ENCODE peak calls at places on chromosome 9, in five cellular contexts. H is esophagus squamous epithelium, Z is uterus, S is ovary, U is right lobe of liver. M is an unnamed sample.

GRCh38 chr9:138057726-138058125 is 180.1 kb downstream of the CACNA1B start:
- DNase-seq in H (no peak), Z (no peak), S (no peak), U (no peak), M (no peak)

GRCh38 chr9:133950206-133950915 is 41.8 kb downstream of the VAV2 start:
- DNase-seq in H (no peak), Z (no peak), S (no peak), U (peak; percentile 17), M (no peak)

GRCh38 chr9:33044162-33044673 is 19.1 kb downstream of the DNAJA1 start:
- DNase-seq in H (peak; percentile 27), Z (peak; percentile 83), S (peak; percentile 80), U (peak; percentile 86), M (peak; percentile 79)

GRCh38 chr9:15104826-15105420 is 194.7 kb upstream of the FREM1 start:
- DNase-seq in H (no peak), Z (no peak), S (no peak), U (no peak), M (no peak)

GRCh38 chr9:137709411-137710101 is 90.8 kb downstream of the EHMT1 start:
- DNase-seq in H (no peak), Z (no peak), S (no peak), U (no peak), M (no peak)

GRCh38 chr9:109117856-109118801 is 1.6 kb downstream of the TMEM245 start:
- DNase-seq in H (no peak), Z (peak; percentile 36), S (no peak), U (peak; percentile 45), M (no peak)

GRCh38 chr9:83981126-83981871 is 694 bp downstream of the RMI1 start:
- DNase-seq in H (no peak), Z (no peak), S (no peak), U (no peak), M (no peak)

GRCh38 chr9:119003218-119003617 is 366.0 kb downstream of the BRINP1 start:
- DNase-seq in H (no peak), Z (no peak), S (no peak), U (no peak), M (no peak)

GRCh38 chr9:78666818-78667429 is 370.0 kb downstream of the PSAT1 start:
- DNase-seq in H (no peak), Z (no peak), S (no peak), U (no peak), M (no peak)

GRCh38 chr9:2017459-2018161 is 2.5 kb downstream of the SMARCA2 start:
- DNase-seq in H (peak; percentile 62), Z (peak; percentile 70), S (peak; percentile 79), U (peak; percentile 83), M (peak; percentile 61)

GRCh38 chr9:12774861-12775367 is at the start of gene LURAP1L:
- DNase-seq in H (no peak), Z (peak; percentile 42), S (peak; percentile 28), U (peak; percentile 36), M (peak; percentile 55)

DNA sequence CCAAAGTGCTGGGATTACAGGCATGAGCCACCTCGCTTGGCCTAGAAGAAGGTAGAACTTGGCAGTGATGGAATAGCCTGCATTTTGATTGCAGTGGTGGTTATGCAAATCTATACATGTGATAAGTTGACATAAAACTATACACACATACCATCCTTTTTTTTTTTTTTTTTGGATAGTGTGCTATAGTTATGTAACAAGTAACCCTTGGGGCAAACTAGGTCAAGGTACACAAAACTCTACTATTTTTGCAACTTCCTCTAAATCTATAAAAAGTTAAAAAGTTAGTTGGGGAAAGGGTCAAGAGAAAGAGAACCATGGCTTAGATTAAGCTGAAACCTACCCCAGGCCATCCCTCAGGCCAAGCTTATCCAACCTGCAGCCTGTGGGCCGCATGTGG is 11.1 kb downstream of the TRIM14 start:
- DNase-seq in H (no peak), Z (no peak), S (no peak), U (no peak), M (no peak)
- H3K4me1 ChIP-seq in H (peaks cover 39% of the 10 kb centered on the region), Z (no peaks in the 10 kb centered on the region), S (no peaks in the 10 kb centered on the region), U (no peaks in the 10 kb centered on the region), M (no peaks in the 10 kb centered on the region)

GRCh38 chr9:128920381-128921058 is at the start of gene PHYHD1:
- DNase-seq in H (no peak), Z (peak; percentile 72), S (peak; percentile 61), U (peak; percentile 78), M (peak; percentile 54)
- TF ChIP-seq POLR2A in H (no peak), Z (no peak), S (no peak), U (peak; percentile 25), M (no peak)

GRCh38 chr9:95666096-95666784 is 149.5 kb upstream of the PTCH1 start:
- DNase-seq in H (no peak), Z (no peak), S (no peak), U (no peak), M (peak; percentile 8)
- H3K4me3 ChIP-seq in H (no peak overlapping the region), Z (no peak overlapping the region), S (no peak overlapping the region), U (no peak overlapping the region), M (no peak overlapping the region)

GRCh38 chr9:125549465-125550215 is 157.4 kb downstream of the MAPKAP1 start:
- DNase-seq in H (no peak), Z (peak; percentile 54), S (peak; percentile 62), U (no peak), M (peak; percentile 42)
- H3K4me1 ChIP-seq in H (peaks cover 76% of the 10 kb centered on the region), Z (peaks cover 4% of the 10 kb centered on the region), S (peaks cover 35% of the 10 kb centered on the region), U (no peaks in the 10 kb centered on the region), M (no peaks in the 10 kb centered on the region)

GRCh38 chr9:128818099-128818838 is at the start of gene ENDOG:
- DNase-seq in H (peak; percentile 81), Z (peak; percentile 98), S (peak; percentile 98), U (peak; percentile 97), M (peak; percentile 96)
- TF ChIP-seq POLR2A in H (peak; percentile 76), Z (peak; percentile 61), S (peak; percentile 45), U (peak; percentile 83), M (peak; percentile 58)

GRCh38 chr9:36116593-36116992 is 19.9 kb upstream of the GLIPR2 start:
- DNase-seq in H (no peak), Z (no peak), S (no peak), U (no peak), M (no peak)

GRCh38 chr9:36120705-36121104 is 15.8 kb upstream of the GLIPR2 start:
- DNase-seq in H (no peak), Z (no peak), S (no peak), U (no peak), M (no peak)

GRCh38 chr9:36118201-36118600 is 18.3 kb upstream of the GLIPR2 start:
- DNase-seq in H (no peak), Z (no peak), S (no peak), U (no peak), M (no peak)

GRCh38 chr9:36118706-36119105 is 17.8 kb upstream of the GLIPR2 start:
- DNase-seq in H (no peak), Z (no peak), S (no peak), U (no peak), M (no peak)

GRCh38 chr9:36119476-36119875 is 17.1 kb upstream of the GLIPR2 start:
- DNase-seq in H (no peak), Z (no peak), S (no peak), U (no peak), M (no peak)
- H3K4me3 ChIP-seq in H (no peak overlapping the region), Z (no peak overlapping the region), S (no peak overlapping the region), U (no peak overlapping the region), M (no peak overlapping the region)

GRCh38 chr9:136688274-136689107 is 1.2 kb upstream of the AGPAT2 start:
- DNase-seq in H (no peak), Z (no peak), S (no peak), U (no peak), M (no peak)
- H3K4me1 ChIP-seq in H (peaks cover 86% of the 10 kb centered on the region), Z (peaks cover 19% of the 10 kb centered on the region), S (no peaks in the 10 kb centered on the region), U (no peaks in the 10 kb centered on the region), M (peaks cover 20% of the 10 kb centered on the region)

DNA sequence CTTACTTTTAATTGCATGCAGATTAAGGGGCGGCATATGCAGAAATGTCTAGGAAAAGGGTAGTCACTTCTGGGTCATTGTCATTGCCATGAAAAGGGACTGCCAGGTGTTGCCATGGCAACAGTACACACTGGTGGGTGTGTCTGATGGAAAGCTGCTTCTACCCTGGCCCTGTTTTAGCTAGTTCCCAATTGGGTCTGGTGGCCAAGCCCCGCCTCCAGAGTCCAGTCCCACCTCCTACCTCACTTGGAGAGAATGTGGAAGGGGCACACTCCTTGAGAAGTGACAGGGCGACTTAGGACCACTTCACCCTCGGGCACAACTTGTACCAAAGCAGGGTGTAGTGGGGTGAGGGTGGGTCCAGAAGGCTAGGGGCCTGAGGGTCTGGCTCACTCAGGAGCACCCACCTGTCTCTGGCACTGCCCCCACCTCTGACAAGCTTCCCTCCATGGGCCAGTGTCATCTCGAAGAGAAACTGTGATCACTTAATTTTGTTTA is 77.1 kb upstream of the OLFM1 start:
- DNase-seq in H (no peak), Z (no peak), S (no peak), U (no peak), M (no peak)
- TF ChIP-seq POLR2A in H (no peak), Z (no peak), S (no peak), U (no peak), M (no peak)

GRCh38 chr9:135993840-135994776 is 32.9 kb upstream of the UBAC1 start:
- DNase-seq in H (no peak), Z (no peak), S (no peak), U (peak; percentile 85), M (no peak)

GRCh38 chr9:135993409-135993742 is 32.2 kb upstream of the UBAC1 start:
- DNase-seq in H (no peak), Z (no peak), S (no peak), U (no peak), M (no peak)

GRCh38 chr9:135990468-135991429 is 29.6 kb upstream of the UBAC1 start:
- DNase-seq in H (peak; percentile 22), Z (no peak), S (no peak), U (peak; percentile 66), M (no peak)

GRCh38 chr9:135991771-135992170 is 30.6 kb upstream of the UBAC1 start:
- DNase-seq in H (no peak), Z (no peak), S (no peak), U (no peak), M (no peak)

GRCh38 chr9:135992486-135993408 is 31.6 kb upstream of the UBAC1 start:
- DNase-seq in H (no peak), Z (peak; percentile 82), S (peak; percentile 82), U (peak; percentile 89), M (peak; percentile 69)
- H3K4me3 ChIP-seq in H (peak overlapping the region; percentile 12), Z (peak overlapping the region; percentile 5), S (peak overlapping the region; percentile 16), U (peak overlapping the region; percentile 21), M (peak overlapping the region; percentile 24)

DNA sequence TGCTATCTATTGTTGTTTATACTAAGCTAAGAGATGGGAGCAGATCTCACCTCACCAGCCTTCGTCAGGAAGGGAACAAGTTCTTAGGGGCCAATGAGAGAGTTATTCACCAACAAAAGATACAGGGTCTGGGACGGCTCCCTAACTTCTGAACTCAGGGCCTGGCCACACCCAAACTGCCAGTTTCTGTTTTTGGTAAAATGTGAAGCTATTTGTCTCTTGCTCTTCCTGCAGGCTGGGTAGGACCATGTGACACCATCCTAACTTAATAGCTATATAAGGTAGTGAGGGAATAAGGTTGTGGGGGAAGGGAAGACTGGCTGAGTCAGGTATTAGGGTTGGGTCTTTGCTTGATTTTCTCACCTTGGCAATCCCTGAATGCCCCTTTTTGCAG is 480.5 kb downstream of the KDM4C start:
- DNase-seq in H (no peak), Z (no peak), S (no peak), U (no peak), M (no peak)
- H3K4me1 ChIP-seq in H (no peaks in the 10 kb centered on the region), Z (no peaks in the 10 kb centered on the region), S (no peaks in the 10 kb centered on the region), U (no peaks in the 10 kb centered on the region), M (no peaks in the 10 kb centered on the region)

M was measured in tibial nerve.